ENCODE peak calls at places on chromosomes 11 and 22, in eight cellular contexts. B is OCI-LY7, X is astrocyte, P is IMR-90, V is endothelial cell of umbilical vein, Q is H9, S is GM23338, Z is hepatocyte. W is an unnamed sample. For H3K4me1 and H4K20me1, the result is how much of the 10 kb centered on the place peaks cover.

GRCh38 chr11:46564459-46564858 is 29.4 kb downstream of the AMBRA1 start:
- DNase-seq in Q (no peak), V (peak), S (no peak), Z (no peak), B (no peak), X (peak), P (peak), W (no peak)

GRCh38 chr11:7605544-7605943 is 67.8 kb downstream of the CYB5R2 start:
- DNase-seq in S (no peak), B (no peak), Z (peak), V (peak), X (peak), P (peak), Q (no peak), W (no peak)

GRCh38 chr11:36753960-36754359 is 155.9 kb upstream of the RAG2 start:
- DNase-seq in Z (no peak), B (no peak), P (no peak), S (no peak), Q (no peak), V (no peak), X (no peak), W (no peak)

GRCh38 chr11:19679952-19680823 is 32.4 kb upstream of the NAV2 start:
- DNase-seq in V (peak), X (peak), S (peak), Z (peak), Q (peak), B (no peak), P (peak), W (no peak)

GRCh38 chr11:79594839-79595238 is 154.0 kb upstream of the TENM4 start:
- DNase-seq in Q (no peak), B (no peak), Z (no peak), S (no peak), P (no peak), V (no peak), X (no peak), W (no peak)

GRCh38 chr11:126736682-126737404 is 263.7 kb downstream of the KIRREL3 start:
- DNase-seq in B (no peak), Q (no peak), Z (no peak), X (no peak), S (no peak), V (no peak), P (no peak), W (no peak)

GRCh38 chr11:95444309-95445202 is 213.6 kb upstream of the SESN3 start:
- DNase-seq in S (no peak), P (no peak), V (no peak), Q (no peak), B (no peak), Z (no peak), X (no peak), W (no peak)

GRCh38 chr11:73380321-73380720 is 4.1 kb downstream of the RELT start:
- DNase-seq in Z (no peak), B (no peak), V (no peak), X (no peak), Q (no peak), S (no peak), P (no peak), W (no peak)

GRCh38 chr11:33869511-33870422 is 22.1 kb downstream of the LMO2 start:
- DNase-seq in Z (peak), P (peak), Q (peak), S (peak), X (peak), V (peak), B (peak), W (no peak)

GRCh38 chr11:69859275-69859934 is 40.2 kb upstream of the FGF3 start:
- DNase-seq in X (no peak), B (no peak), V (no peak), S (no peak), Z (no peak), Q (no peak), P (no peak), W (no peak)

GRCh38 chr11:103091441-103091809 is 535 bp downstream of the DCUN1D5 start:
- DNase-seq in B (peak), X (peak), P (peak), S (peak), Z (peak), V (peak), Q (peak), W (peak)

GRCh38 chr22:49306632-49306975 is 521.1 kb downstream of the BRD1 start:
- DNase-seq in B (no peak), Q (peak), P (no peak), X (no peak), S (no peak), V (no peak), Z (no peak), W (no peak)

GRCh38 chr11:85710912-85711311 is 24.9 kb upstream of the CCDC89 start:
- DNase-seq in V (no peak), B (no peak), S (no peak), P (peak), Z (peak), Q (no peak), X (no peak), W (no peak)

GRCh38 chr11:89361738-89362137 is 129.4 kb downstream of the NOX4 start:
- DNase-seq in P (no peak), V (no peak), X (no peak), B (no peak), Q (no peak), S (no peak), Z (no peak), W (no peak)

GRCh38 chr11:29129850-29130249 is 887.0 kb downstream of the KCNA4 start:
- DNase-seq in V (peak), P (peak), B (no peak), X (peak), Z (no peak), Q (no peak), S (no peak), W (no peak)

GRCh38 chr11:112968988-112969714 is 7.9 kb downstream of the NCAM1 start:
- DNase-seq in B (no peak), S (no peak), V (no peak), X (peak), Q (no peak), P (no peak), Z (no peak), W (no peak)

GRCh38 chr11:65896009-65896999 is 3.9 kb downstream of the FOSL1 start:
- DNase-seq in S (no peak), V (no peak), Q (no peak), P (no peak), B (no peak), Z (no peak), X (no peak), W (no peak)
- H3K4me1 ChIP-seq in S (under half), V (half or more), Q (under half), P (under half), B (under half), Z (under half), X (half or more), W (under half)

GRCh38 chr11:75403983-75404658 is 4.8 kb downstream of the RPS3 start:
- DNase-seq in P (no peak), V (no peak), X (no peak), S (no peak), B (no peak), Q (no peak), Z (no peak), W (no peak)
- H4K20me1 ChIP-seq in P (half or more), V (under half), X (half or more), S (half or more), B (half or more), Q (under half), Z (half or more), W (half or more)

GRCh38 chr22:50624347-50625130 is 3.4 kb downstream of the ARSA start:
- DNase-seq in S (no peak), X (no peak), P (no peak), V (no peak), Z (no peak), Q (no peak), B (no peak), W (no peak)
- H3K4me1 ChIP-seq in S (under half), X (under half), P (under half), V (under half), Z (under half), Q (under half), B (under half), W (half or more)

DNA sequence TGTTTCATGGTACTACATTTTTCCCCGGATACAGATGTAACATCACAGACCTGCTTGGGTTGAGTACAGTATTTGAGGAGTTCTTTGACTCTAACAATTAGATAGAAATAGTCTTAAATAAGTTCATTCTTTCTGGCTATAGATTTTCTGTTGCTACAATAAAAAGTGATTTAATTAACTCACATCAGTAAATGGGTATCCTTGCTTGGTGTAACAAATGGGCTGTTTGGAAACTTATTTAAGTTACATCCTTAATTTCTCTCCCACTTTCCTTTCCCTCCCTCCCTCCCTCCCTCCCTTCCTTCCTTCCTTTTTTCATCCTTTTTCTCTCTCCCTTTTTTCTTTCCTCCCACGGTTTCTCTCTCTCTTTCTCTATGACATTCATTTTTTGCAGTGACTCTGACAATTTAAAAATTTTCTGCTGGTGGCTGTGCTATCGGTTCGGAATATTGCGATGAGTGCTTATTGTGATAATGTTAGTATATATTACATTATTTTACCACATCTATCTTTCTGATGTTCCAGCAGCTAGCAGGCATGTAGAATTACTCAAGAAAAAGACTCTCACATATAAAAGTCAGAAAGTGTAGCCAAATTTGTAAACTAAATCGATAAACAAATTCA is 3.2 kb downstream of the OR51F1 start:
- DNase-seq in X (no peak), Z (no peak), V (no peak), B (no peak), Q (no peak), P (no peak), S (no peak), W (no peak)
- H4K20me1 ChIP-seq in X (under half), Z (under half), V (under half), B (under half), Q (under half), P (under half), S (under half), W (under half)

GRCh38 chr22:47401592-47401898 is 639.1 kb downstream of the TBC1D22A start:
- DNase-seq in P (no peak), Z (no peak), V (no peak), B (no peak), S (no peak), X (no peak), Q (no peak), W (no peak)
- H3K4me1 ChIP-seq in P (under half), Z (under half), V (under half), B (under half), S (under half), X (under half), Q (under half), W (under half)

GRCh38 chr22:41641854-41642253 is 20.8 kb downstream of the XRCC6 start:
- DNase-seq in S (no peak), P (no peak), Q (no peak), X (no peak), B (no peak), Z (no peak), V (no peak), W (no peak)

GRCh38 chr22:41647771-41648170 is 26.7 kb downstream of the XRCC6 start:
- DNase-seq in P (no peak), B (no peak), Z (no peak), Q (no peak), V (no peak), X (no peak), S (no peak), W (no peak)

GRCh38 chr22:41638748-41639147 is 17.7 kb downstream of the XRCC6 start:
- DNase-seq in S (no peak), X (no peak), P (no peak), B (no peak), V (no peak), Q (no peak), Z (no peak), W (no peak)

GRCh38 chr22:41638124-41638523 is 17.0 kb downstream of the XRCC6 start:
- DNase-seq in P (no peak), Q (no peak), X (no peak), Z (no peak), V (no peak), S (no peak), B (no peak), W (no peak)

DNA sequence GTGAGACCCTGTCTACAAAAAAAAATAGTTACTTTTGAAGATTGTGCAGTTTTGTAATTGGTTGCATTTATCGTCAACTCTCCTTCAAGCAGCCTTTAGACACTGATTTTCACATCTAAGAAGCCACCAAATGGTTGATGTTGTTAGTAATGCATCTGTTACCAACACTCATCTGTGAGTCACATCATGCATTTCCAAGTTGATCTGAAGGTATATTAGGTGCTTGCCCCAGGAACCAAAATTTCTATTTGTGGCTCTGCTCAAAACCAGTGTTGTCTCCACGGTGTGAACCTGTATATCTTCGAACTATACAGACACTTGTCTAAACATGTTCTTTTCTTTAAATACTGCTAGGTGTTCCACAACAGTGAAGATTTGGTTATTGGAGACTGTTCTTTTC is 21.6 kb downstream of the XRCC6 start:
- DNase-seq in P (peak), V (no peak), S (no peak), Z (no peak), Q (no peak), B (no peak), X (peak), W (no peak)
- H4K20me1 ChIP-seq in P (under half), V (under half), S (under half), Z (under half), Q (under half), B (under half), X (under half), W (under half)

GRCh38 chr11:117075186-117075585 is 23.0 kb downstream of the SIK3 start:
- DNase-seq in B (no peak), Q (no peak), Z (no peak), S (no peak), X (peak), P (no peak), V (no peak), W (no peak)

GRCh38 chr11:117074122-117074521 is 24.1 kb downstream of the SIK3 start:
- DNase-seq in V (no peak), S (no peak), P (no peak), Q (no peak), X (no peak), B (no peak), Z (no peak), W (no peak)

GRCh38 chr11:117073539-117073938 is 24.7 kb downstream of the SIK3 start:
- DNase-seq in V (no peak), X (no peak), Z (no peak), Q (no peak), S (no peak), B (no peak), P (no peak), W (no peak)

GRCh38 chr11:117080370-117080769 is 17.9 kb downstream of the SIK3 start:
- DNase-seq in Q (no peak), V (no peak), P (no peak), S (no peak), Z (no peak), B (no peak), X (no peak), W (no peak)

GRCh38 chr11:117076941-117077659 is 21.1 kb downstream of the SIK3 start:
- DNase-seq in Q (no peak), B (peak), V (no peak), Z (peak), P (no peak), S (peak), X (no peak), W (no peak)
- H3K4me1 ChIP-seq in Q (under half), B (under half), V (under half), Z (under half), P (under half), S (under half), X (under half), W (under half)

DNA sequence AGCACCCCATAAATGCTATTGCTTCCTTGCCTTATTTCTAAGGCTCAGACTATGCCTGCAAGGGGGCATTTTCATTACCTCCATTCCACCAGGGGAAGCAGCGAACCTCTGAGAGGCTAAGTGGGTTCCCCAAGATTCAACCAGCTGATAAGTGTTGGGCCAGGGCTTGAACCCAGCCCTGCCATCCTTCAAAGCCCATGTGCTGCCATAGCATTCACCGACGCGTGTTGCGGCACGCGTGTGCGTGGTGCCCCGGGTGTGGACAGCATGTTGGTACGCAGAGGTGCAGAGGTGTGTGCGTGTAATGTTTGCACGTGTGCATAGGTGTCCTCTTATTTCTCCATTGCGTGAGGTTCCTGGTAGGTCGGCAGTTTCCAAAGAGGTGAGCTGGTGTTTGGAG is 66.0 kb upstream of the PPARA start:
- DNase-seq in Z (no peak), V (no peak), B (no peak), P (no peak), X (no peak), Q (no peak), S (no peak), W (no peak)
- H4K20me1 ChIP-seq in Z (under half), V (under half), B (under half), P (under half), X (half or more), Q (under half), S (under half), W (half or more)

GRCh38 chr11:124759268-124760204 is 2.6 kb downstream of the ESAM start:
- DNase-seq in Q (peak), P (no peak), Z (no peak), S (peak), B (no peak), V (peak), X (no peak), W (no peak)

GRCh38 chr11:124761301-124762021 is 629 bp downstream of the ESAM start:
- DNase-seq in P (no peak), Z (no peak), S (peak), Q (peak), V (peak), X (no peak), B (no peak), W (no peak)

GRCh38 chr11:124760806-124761205 is 1.3 kb downstream of the ESAM start:
- DNase-seq in V (no peak), Q (no peak), B (no peak), S (no peak), X (no peak), Z (no peak), P (no peak), W (no peak)

GRCh38 chr11:124758355-124759267 is 3.5 kb downstream of the ESAM start:
- DNase-seq in P (peak), Q (peak), Z (peak), X (peak), V (peak), S (peak), B (peak), W (no peak)

GRCh38 chr11:124760205-124760652 is 1.9 kb downstream of the ESAM start:
- DNase-seq in X (no peak), Q (peak), B (no peak), P (no peak), S (no peak), Z (no peak), V (peak), W (no peak)
- H3K4me1 ChIP-seq in X (under half), Q (under half), B (under half), P (under half), S (half or more), Z (under half), V (half or more), W (under half)

GRCh38 chr11:116980136-116980793 is 118.0 kb downstream of the SIK3 start:
- DNase-seq in V (no peak), X (no peak), Z (no peak), S (no peak), B (peak), Q (no peak), P (no peak), W (no peak)
- H4K20me1 ChIP-seq in V (under half), X (under half), Z (under half), S (under half), B (under half), Q (under half), P (under half), W (under half)